ENCODE peak calls at places on chromosomes 11 and 22, in eight cellular contexts. R, H, O, V, F, A, N and M are unnamed samples.

GRCh38 chr11:68140496-68141246 is 19.5 kb upstream of the CHKA start:
- DNase-seq in A (no peak), O (no peak), F (no peak), R (no peak), H (no peak), V (no peak), N (no peak), M (no peak)

GRCh38 chr11:62689421-62690183 is at the start of gene LRRN4CL:
- DNase-seq in V (peak), A (peak), H (peak), O (peak), F (no peak), N (peak), R (no peak), M (peak)

GRCh38 chr11:79940165-79940564 is 499.3 kb upstream of the TENM4 start:
- DNase-seq in H (no peak), V (no peak), O (no peak), A (no peak), N (peak), F (peak), R (no peak), M (no peak)

GRCh38 chr11:108220721-108221346 is 1.6 kb downstream of the NPAT start:
- DNase-seq in R (no peak), H (no peak), O (no peak), A (no peak), V (no peak), F (no peak), N (peak), M (no peak)

GRCh38 chr22:37122598-37123180 is 13.2 kb upstream of the TMPRSS6 start:
- DNase-seq in H (no peak), F (no peak), A (no peak), O (no peak), V (no peak), R (no peak), N (no peak), M (no peak)

GRCh38 chr11:12087075-12087775 is 23.2 kb upstream of the MICAL2 start:
- DNase-seq in A (no peak), V (no peak), R (no peak), H (peak), N (peak), O (no peak), F (peak), M (peak)

GRCh38 chr11:124756033-124756752 is 4.1 kb upstream of the VSIG2 start:
- DNase-seq in N (no peak), H (no peak), F (no peak), R (no peak), A (no peak), O (no peak), V (no peak), M (no peak)

GRCh38 chr11:123251656-123252344 is 56.8 kb upstream of the CLMP start:
- DNase-seq in V (no peak), N (peak), F (no peak), H (peak), A (peak), O (peak), R (no peak), M (no peak)

GRCh38 chr11:6703247-6704063 is 20.3 kb upstream of the MRPL17 start:
- DNase-seq in H (peak), N (peak), F (peak), R (no peak), A (peak), O (no peak), V (no peak), M (no peak)

GRCh38 chr11:102469196-102469821 is 16.7 kb upstream of the TMEM123 start:
- DNase-seq in A (no peak), N (peak), F (no peak), V (peak), O (no peak), H (no peak), R (no peak), M (no peak)

GRCh38 chr11:135069884-135070283 is 657.8 kb upstream of the B3GAT1 start:
- DNase-seq in V (no peak), O (no peak), N (no peak), H (no peak), F (no peak), A (no peak), R (peak), M (no peak)

GRCh38 chr11:32118025-32118974 is 27.4 kb downstream of the RCN1 start:
- DNase-seq in H (no peak), F (peak), N (peak), O (no peak), A (no peak), R (no peak), V (no peak), M (no peak)

GRCh38 chr22:19855504-19856409 is 1.1 kb upstream of the GNB1L start:
- DNase-seq in A (no peak), H (peak), R (peak), V (no peak), F (peak), O (no peak), N (peak), M (no peak)

GRCh38 chr22:30990675-30991074 is 21.6 kb downstream of the TUG1 start:
- DNase-seq in O (no peak), F (no peak), N (no peak), V (no peak), R (no peak), H (no peak), A (no peak), M (no peak)

GRCh38 chr11:93267383-93267782 is 63.2 kb upstream of the DEUP1 start:
- DNase-seq in R (peak), A (no peak), O (no peak), N (no peak), H (no peak), V (no peak), F (no peak), M (no peak)

GRCh38 chr11:57648791-57649735 is 649 bp downstream of the YPEL4 start:
- DNase-seq in V (no peak), N (no peak), A (no peak), R (no peak), O (no peak), F (no peak), H (no peak), M (no peak)

GRCh38 chr22:40407021-40407761 is 36.8 kb downstream of the SGSM3 start:
- DNase-seq in H (no peak), O (no peak), F (no peak), V (no peak), N (no peak), A (no peak), R (peak), M (no peak)

GRCh38 chr11:75533843-75534242 is 8.1 kb upstream of the GDPD5 start:
- DNase-seq in V (no peak), H (no peak), A (no peak), N (no peak), O (no peak), F (no peak), R (no peak), M (no peak)

GRCh38 chr22:21688341-21688705 is 22.5 kb downstream of the PPIL2 start:
- DNase-seq in R (no peak), A (no peak), N (no peak), F (no peak), O (no peak), H (no peak), V (no peak), M (no peak)

GRCh38 chr22:21688706-21689381 is 23.0 kb downstream of the PPIL2 start:
- DNase-seq in H (no peak), V (no peak), F (no peak), N (no peak), A (no peak), R (no peak), O (no peak), M (no peak)

GRCh38 chr22:21686193-21686608 is 20.4 kb downstream of the PPIL2 start:
- DNase-seq in F (no peak), V (no peak), O (no peak), A (no peak), N (no peak), R (no peak), H (no peak), M (no peak)

GRCh38 chr22:21686634-21687393 is 21.0 kb downstream of the PPIL2 start:
- DNase-seq in A (no peak), O (no peak), F (no peak), V (no peak), R (no peak), H (no peak), N (no peak), M (no peak)

DNA sequence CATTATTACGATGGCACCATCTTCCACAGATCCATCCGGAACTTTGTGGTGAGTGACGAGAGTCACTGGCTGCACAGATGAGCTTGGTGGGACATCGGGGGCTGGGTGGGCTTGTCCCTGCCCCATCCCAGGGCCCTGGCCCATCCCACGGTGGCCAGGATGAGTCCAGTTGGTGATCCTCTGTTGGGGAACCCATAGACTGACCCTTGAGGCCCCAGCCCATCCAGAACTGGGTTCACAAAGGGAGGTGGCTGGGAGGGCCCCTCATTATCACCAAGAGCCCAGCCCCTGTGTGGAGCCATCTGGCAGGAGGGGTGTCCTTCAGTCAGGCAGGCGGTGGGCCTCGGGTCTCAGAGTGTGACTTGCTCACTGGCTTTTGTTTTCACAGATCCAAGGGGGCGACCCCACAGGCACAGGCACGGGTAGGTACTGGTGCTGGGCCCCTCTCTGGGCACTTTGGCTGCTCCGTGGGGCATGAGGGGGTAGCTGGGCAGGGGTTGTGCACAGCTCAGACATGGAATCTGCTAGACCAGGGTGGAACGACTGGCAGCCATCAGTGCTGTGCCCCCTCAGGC is 22.0 kb downstream of the PPIL2 start:
- DNase-seq in A (no peak), F (no peak), R (no peak), V (no peak), N (no peak), H (no peak), O (no peak), M (no peak)
- H3K4me3 ChIP-seq in A (no peak), F (no peak), R (no peak), V (no peak), N (no peak), H (no peak), O (no peak), M (no peak)

DNA sequence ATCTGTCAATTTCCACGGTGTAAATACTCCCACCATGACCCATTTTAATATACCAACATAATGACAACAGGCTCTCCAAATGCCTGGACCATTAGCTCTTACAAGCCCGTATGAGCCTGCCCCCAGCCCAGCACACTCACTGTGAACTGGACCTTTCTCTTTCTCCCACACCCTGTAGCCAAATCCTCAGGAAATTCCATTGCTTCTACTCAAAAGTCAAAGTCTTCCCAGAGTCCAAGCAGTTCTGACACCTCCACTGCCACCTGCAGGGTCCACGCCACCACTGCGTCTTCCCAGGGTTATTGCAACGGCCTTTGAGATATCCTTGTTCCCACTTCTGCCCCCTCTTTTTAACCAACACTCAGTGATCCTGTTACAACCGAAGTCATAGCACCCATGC is 110.1 kb upstream of the ASPHD2 start:
- DNase-seq in V (no peak), O (no peak), H (no peak), A (no peak), R (no peak), N (no peak), F (no peak), M (no peak)
- TF ChIP-seq CTCF in V (peak), O (no peak), H (no peak), A (no peak), R (no peak), N (peak), F (peak), M (no peak)

DNA sequence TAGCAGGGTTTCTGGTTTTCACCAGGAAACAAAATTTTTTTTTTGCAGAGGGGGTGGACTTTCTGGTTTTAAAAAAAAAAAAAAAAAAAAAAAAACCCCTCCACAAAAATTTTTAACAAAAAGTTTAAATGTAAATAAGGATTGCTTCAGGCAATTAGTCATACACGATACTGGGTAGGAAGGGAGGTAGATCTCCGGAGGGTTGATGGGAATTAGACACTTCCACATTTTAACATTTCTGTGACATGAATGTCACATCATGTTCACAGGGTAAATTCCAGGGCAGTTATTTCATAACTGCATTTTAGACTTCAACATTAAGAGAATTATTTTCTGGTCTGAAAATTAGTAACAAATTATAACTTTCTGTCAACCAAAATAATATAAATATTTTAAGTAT is 15.9 kb downstream of the NUP98 start:
- DNase-seq in N (no peak), H (no peak), O (no peak), F (no peak), V (no peak), R (no peak), A (no peak), M (no peak)
- H3K4me3 ChIP-seq in N (no peak), H (no peak), O (no peak), F (no peak), V (no peak), R (no peak), A (no peak), M (no peak)

GRCh38 chr11:94500181-94500580 is 6.4 kb downstream of the ANKRD49 start:
- DNase-seq in V (no peak), N (no peak), A (no peak), H (no peak), R (no peak), O (no peak), F (no peak), M (no peak)

GRCh38 chr11:94507485-94507884 is 4.8 kb upstream of the C11orf97 start:
- DNase-seq in F (no peak), V (no peak), R (no peak), H (no peak), A (no peak), N (no peak), O (no peak), M (no peak)

GRCh38 chr11:94504689-94505293 is 7.5 kb upstream of the C11orf97 start:
- DNase-seq in H (no peak), F (no peak), N (peak), O (no peak), A (no peak), R (no peak), V (no peak), M (no peak)

DNA sequence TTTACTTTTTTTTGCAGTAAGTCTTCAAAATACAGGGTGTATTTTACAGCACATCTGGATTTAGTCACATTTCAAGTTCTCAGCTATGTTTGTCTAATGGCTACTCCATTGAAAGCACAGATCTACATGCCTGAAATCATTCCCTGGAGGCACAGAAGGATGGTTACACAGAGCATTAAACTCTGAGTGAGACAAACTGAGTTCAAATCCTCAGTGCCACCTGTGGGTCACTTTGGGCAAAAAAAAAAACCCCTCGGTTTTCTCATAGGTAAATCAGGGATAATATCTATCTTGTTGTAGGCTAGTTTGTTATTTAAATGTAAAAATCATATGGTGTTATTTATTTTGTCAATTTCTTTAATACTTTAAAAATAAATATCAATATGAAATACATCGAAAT is 7.7 kb downstream of the ANKRD49 start:
- DNase-seq in F (no peak), N (no peak), O (no peak), A (no peak), V (no peak), H (no peak), R (no peak), M (no peak)
- TF ChIP-seq CTCF in F (no peak), N (no peak), O (no peak), A (no peak), V (no peak), H (no peak), R (no peak), M (no peak)

GRCh38 chr11:129313588-129314288 is 61.9 kb upstream of the BARX2 start:
- DNase-seq in F (no peak), R (no peak), N (peak), H (no peak), A (no peak), V (no peak), O (no peak), M (no peak)
- H3K4me3 ChIP-seq in F (no peak), R (no peak), N (no peak), H (no peak), A (peak), V (no peak), O (no peak), M (no peak)